ENCODE peak calls at places on chromosomes 16 and 17, in nine cellular contexts. Z is GM23338, S is neuronal stem cell, C is AG09309, K is colonic mucosa, Y is A673, E is mesenchymal stem cell, N is astrocyte of the cerebellum, W is breast epithelium. L is an unnamed sample.

GRCh38 chr16:70800306-70800705 is 652 bp downstream of the VAC14 start:
- DNase-seq in Z (peak; percentile 19), S (no peak), C (no peak), K (no peak), Y (no peak), E (no peak), N (no peak), W (no peak), L (no peak)

GRCh38 chr17:63446981-63447687 is 1.0 kb upstream of the CYB561 start:
- DNase-seq in Z (peak; percentile 77), S (no peak), C (no peak), K (peak; percentile 58), Y (no peak), E (no peak), N (no peak), W (no peak), L (no peak)

GRCh38 chr17:4919511-4920047 is 12.5 kb upstream of the GP1BA start:
- DNase-seq in Z (peak; percentile 81), S (no peak), C (no peak), K (no peak), Y (no peak), E (peak; percentile 30), N (no peak), W (no peak), L (no peak)

GRCh38 chr16:71648921-71649320 is 22.9 kb downstream of the MARVELD3 start:
- DNase-seq in Z (peak; percentile 69), S (no peak), C (no peak), K (no peak), Y (peak; percentile 11), E (no peak), N (no peak), W (no peak), L (no peak)

GRCh38 chr17:48728232-48729231 is at the start of gene HOXB13:
- DNase-seq in Z (peak; percentile 77), S (no peak), C (peak; percentile 38), K (peak; percentile 95), Y (peak; percentile 96), E (peak; percentile 85), N (no peak), W (no peak), L (no peak)

GRCh38 chr17:46942441-46943217 is 19.7 kb downstream of the GOSR2 start:
- DNase-seq in Z (peak; percentile 89), S (peak; percentile 63), C (no peak), K (peak; percentile 71), Y (peak; percentile 68), E (peak; percentile 83), N (peak; percentile 38), W (no peak), L (no peak)

GRCh38 chr16:47067203-47067602 is 76.5 kb downstream of the NETO2 start:
- DNase-seq in Z (no peak), S (no peak), C (no peak), K (no peak), Y (no peak), E (no peak), N (no peak), W (no peak), L (no peak)

GRCh38 chr17:3879181-3879580 is 13.7 kb downstream of the CAMKK1 start:
- DNase-seq in Z (no peak), S (peak; percentile 51), C (no peak), K (peak; percentile 51), Y (no peak), E (peak; percentile 63), N (peak; percentile 49), W (no peak), L (no peak)

GRCh38 chr17:45129426-45129939 is 2.8 kb downstream of the PLCD3 start:
- DNase-seq in Z (no peak), S (no peak), C (no peak), K (peak; percentile 55), Y (no peak), E (peak; percentile 84), N (no peak), W (peak; percentile 49), L (no peak)

GRCh38 chr16:47142469-47143328 is 1.0 kb downstream of the NETO2 start:
- DNase-seq in Z (peak; percentile 28), S (peak; percentile 46), C (no peak), K (peak; percentile 28), Y (peak; percentile 60), E (peak; percentile 66), N (peak; percentile 16), W (no peak), L (peak; percentile 16)

GRCh38 chr16:35102780-35103403 is 1643.5 kb downstream of the TP53TG3F start:
- DNase-seq in Z (peak; percentile 16), S (no peak), C (no peak), K (no peak), Y (peak; percentile 1), E (no peak), N (no peak), W (no peak), L (no peak)

GRCh38 chr17:74742153-74742515 is 5.1 kb downstream of the RAB37 start:
- DNase-seq in Z (no peak), S (no peak), C (no peak), K (no peak), Y (no peak), E (no peak), N (no peak), W (no peak), L (no peak)

DNA sequence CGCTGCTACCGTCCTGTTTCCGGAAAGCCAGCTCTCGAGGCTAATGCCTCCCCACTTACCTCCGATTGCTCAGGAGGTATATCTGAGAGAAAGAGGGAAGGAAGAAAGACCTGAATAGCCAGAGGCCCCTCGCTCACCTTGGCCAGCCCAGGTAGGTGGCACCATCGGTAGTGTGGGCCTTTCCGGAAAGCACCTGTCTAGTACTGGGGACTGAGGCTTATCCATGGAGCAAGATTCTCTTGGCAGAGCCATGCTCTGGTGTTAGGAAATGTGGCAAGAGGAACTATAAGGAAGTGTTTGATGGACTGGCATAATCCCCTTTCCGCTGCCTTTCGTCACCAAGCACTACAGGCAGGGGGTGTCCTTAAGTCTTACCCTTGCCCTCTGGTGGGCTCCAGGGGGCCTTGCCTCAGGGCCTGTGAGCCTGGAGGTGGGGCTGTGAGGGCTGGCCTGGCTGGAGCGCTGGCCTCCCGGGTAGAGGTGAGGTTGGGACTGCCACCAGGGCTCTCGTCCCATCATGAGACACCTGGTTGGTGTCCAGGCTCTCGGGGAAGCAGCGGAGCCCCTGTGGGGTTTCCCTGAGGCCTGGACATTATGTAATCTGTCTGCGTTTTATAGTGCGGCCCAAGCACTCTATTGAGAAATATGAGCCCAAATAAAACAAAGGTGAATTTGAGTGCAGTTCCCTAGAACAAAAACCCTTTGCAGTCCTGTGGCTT is 2.9 kb downstream of the CMIP start:
- DNase-seq in Z (peak; percentile 39), S (no peak), C (no peak), K (peak; percentile 66), Y (no peak), E (no peak), N (no peak), W (peak; percentile 61), L (no peak)
- H3K4me3 ChIP-seq in Z (peak overlapping the region; percentile 93), S (no peak overlapping the region), C (no peak overlapping the region), K (peak overlapping the region; percentile 88), Y (no peak overlapping the region), E (peak overlapping the region; percentile 91), N (peak overlapping the region; percentile 86), W (peak overlapping the region; percentile 95), L (peak overlapping the region; percentile 93)

GRCh38 chr16:30374538-30374937 is at the start of gene MYL11:
- DNase-seq in Z (no peak), S (no peak), C (no peak), K (no peak), Y (no peak), E (no peak), N (no peak), W (no peak), L (no peak)
- H3K4me3 ChIP-seq in Z (no peak within 1 kb of the TSS), S (no peak within 1 kb of the TSS), C (no peak within 1 kb of the TSS), K (no peak within 1 kb of the TSS), Y (no peak within 1 kb of the TSS), E (no peak within 1 kb of the TSS), N (no peak within 1 kb of the TSS), W (no peak within 1 kb of the TSS), L (no peak within 1 kb of the TSS)

GRCh38 chr16:49281843-49282642 is 405 bp upstream of the CBLN1 start:
- DNase-seq in Z (peak; percentile 97), S (peak; percentile 98), C (no peak), K (peak; percentile 90), Y (peak; percentile 84), E (peak; percentile 26), N (no peak), W (peak; percentile 60), L (no peak)

GRCh38 chr16:49281481-49281842 is at the start of gene CBLN1:
- DNase-seq in Z (no peak), S (no peak), C (no peak), K (no peak), Y (no peak), E (no peak), N (no peak), W (no peak), L (no peak)

GRCh38 chr16:49278944-49279725 is 2.5 kb downstream of the CBLN1 start:
- DNase-seq in Z (peak; percentile 62), S (no peak), C (no peak), K (no peak), Y (no peak), E (no peak), N (no peak), W (no peak), L (no peak)

GRCh38 chr16:49280022-49280741 is 1.5 kb downstream of the CBLN1 start:
- DNase-seq in Z (peak; percentile 89), S (no peak), C (no peak), K (no peak), Y (peak; percentile 21), E (no peak), N (no peak), W (no peak), L (no peak)

DNA sequence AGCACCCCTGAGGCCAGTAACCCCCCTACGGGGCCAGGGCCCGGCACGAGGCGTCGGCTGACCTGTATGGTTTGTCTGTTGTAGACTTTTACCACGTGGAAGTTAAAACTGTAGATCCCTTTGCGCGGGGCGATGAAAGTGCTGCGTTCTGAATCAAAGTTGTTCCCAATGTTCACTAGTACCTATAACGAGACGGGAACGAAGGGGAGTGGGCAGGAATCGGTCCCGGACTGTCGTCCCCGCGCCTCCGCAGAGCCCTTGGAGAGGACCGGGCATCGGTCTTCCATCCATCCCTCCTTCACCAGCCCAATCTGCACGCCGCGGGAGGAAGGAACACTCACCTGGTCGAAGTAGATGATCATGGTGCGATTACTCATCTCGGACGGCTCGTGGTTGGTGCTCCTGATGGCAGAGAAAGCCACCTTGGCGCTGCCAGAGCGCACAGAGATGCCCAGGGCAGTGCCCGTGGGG is 742 bp downstream of the CBLN1 start:
- DNase-seq in Z (no peak), S (no peak), C (no peak), K (no peak), Y (no peak), E (no peak), N (no peak), W (no peak), L (no peak)
- H3K4me3 ChIP-seq in Z (peak overlapping the region; percentile 70), S (peak overlapping the region; percentile 31), C (no peak overlapping the region), K (peak overlapping the region; percentile 36), Y (no peak overlapping the region), E (no peak overlapping the region), N (no peak overlapping the region), W (peak overlapping the region; percentile 68), L (no peak overlapping the region)

DNA sequence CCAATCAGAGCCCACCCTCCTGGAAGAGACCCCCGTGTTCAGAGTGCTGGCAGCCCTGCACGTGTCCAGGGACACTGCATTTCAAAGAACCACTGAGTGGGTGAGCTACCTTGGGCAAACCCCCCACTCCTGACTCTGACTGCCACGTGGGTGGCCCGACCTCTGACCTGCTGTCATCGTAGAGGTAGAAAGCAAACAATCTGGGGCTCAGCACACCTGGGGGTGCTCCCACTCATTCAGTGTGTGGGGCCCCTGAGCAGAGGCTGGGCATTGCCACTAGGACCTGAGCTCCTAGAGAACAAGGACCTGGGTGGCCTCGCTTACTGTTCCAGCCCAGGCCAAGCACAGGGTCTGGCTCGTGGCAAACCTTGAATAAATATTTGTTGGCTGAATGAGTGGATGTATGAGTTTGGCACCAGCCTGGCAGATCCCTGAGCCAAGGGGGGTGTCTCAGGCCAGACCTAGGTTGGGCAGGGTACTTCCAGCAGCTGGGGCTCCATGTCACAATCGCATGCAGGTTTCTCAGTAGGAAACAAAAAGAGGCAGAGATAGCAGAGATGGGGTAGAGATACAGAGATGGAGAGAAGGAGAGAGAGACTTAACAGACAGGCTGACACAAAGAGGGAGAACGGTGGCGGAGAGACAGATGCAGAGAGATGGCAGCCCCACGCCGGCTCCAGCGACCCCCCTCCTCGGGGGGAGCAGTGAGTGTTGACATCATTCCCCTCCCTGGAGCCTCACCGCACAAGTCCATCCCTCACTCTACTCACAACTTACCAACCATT is 5.4 kb upstream of the DRC7 start:
- DNase-seq in Z (no peak), S (no peak), C (no peak), K (no peak), Y (no peak), E (no peak), N (no peak), W (no peak), L (no peak)
- H3K4me3 ChIP-seq in Z (no peak overlapping the region), S (no peak overlapping the region), C (no peak overlapping the region), K (no peak overlapping the region), Y (no peak overlapping the region), E (no peak overlapping the region), N (no peak overlapping the region), W (no peak overlapping the region), L (no peak overlapping the region)